ENCODE peak calls at places on chromosome 7, in six cellular contexts. H, D, O, C, I and E are unnamed samples.

GRCh38 chr7:7772385-7772784 is 54.0 kb upstream of the RPA3 start:
- DNase-seq in H (no peak), D (no peak), O (no peak), C (no peak), I (peak), E (peak)

GRCh38 chr7:157408258-157409101 is 71.7 kb downstream of the DNAJB6 start:
- DNase-seq in H (no peak), D (no peak), O (no peak), C (no peak), I (no peak), E (no peak)

GRCh38 chr7:39589323-39590111 is 23.3 kb downstream of the YAE1 start:
- DNase-seq in H (peak), D (peak), O (peak), C (peak), I (peak), E (peak)

GRCh38 chr7:28558236-28558635 is 145.9 kb downstream of the CREB5 start:
- DNase-seq in H (no peak), D (no peak), O (no peak), C (no peak), I (no peak), E (no peak)

GRCh38 chr7:152459724-152460251 is 24.0 kb upstream of the KMT2C start:
- DNase-seq in H (no peak), D (peak), O (peak), C (no peak), I (peak), E (peak)

GRCh38 chr7:107372298-107372697 is 97.6 kb upstream of the GPR22 start:
- DNase-seq in H (no peak), D (no peak), O (no peak), C (no peak), I (peak), E (peak)

GRCh38 chr7:44678468-44679179 is 70.0 kb upstream of the ZMIZ2 start:
- DNase-seq in H (no peak), D (no peak), O (peak), C (no peak), I (peak), E (peak)

GRCh38 chr7:16918288-16918895 is 36.6 kb upstream of the AGR3 start:
- DNase-seq in H (peak), D (peak), O (peak), C (no peak), I (peak), E (peak)

GRCh38 chr7:132028144-132028920 is 471.9 kb upstream of the PODXL start:
- DNase-seq in H (no peak), D (no peak), O (peak), C (no peak), I (no peak), E (no peak)

GRCh38 chr7:125516194-125516593 is 586.6 kb upstream of the POT1 start:
- DNase-seq in H (no peak), D (no peak), O (no peak), C (no peak), I (no peak), E (no peak)

GRCh38 chr7:44791278-44792219 is 4.9 kb upstream of the PPIA start:
- DNase-seq in H (no peak), D (no peak), O (no peak), C (no peak), I (peak), E (peak)

GRCh38 chr7:44486693-44487092 is 3.8 kb downstream of the NUDCD3 start:
- DNase-seq in H (no peak), D (peak), O (no peak), C (no peak), I (peak), E (peak)

GRCh38 chr7:103988468-103989199 is 824 bp downstream of the RELN start:
- DNase-seq in H (peak), D (peak), O (no peak), C (no peak), I (no peak), E (no peak)

GRCh38 chr7:150400779-150401423 is 21.8 kb downstream of the ZNF775 start:
- DNase-seq in H (no peak), D (peak), O (no peak), C (no peak), I (no peak), E (no peak)
- H2BK120ac ChIP-seq in H (no peak), D (no peak), O (peak), C (peak), I (no peak), E (no peak)

DNA sequence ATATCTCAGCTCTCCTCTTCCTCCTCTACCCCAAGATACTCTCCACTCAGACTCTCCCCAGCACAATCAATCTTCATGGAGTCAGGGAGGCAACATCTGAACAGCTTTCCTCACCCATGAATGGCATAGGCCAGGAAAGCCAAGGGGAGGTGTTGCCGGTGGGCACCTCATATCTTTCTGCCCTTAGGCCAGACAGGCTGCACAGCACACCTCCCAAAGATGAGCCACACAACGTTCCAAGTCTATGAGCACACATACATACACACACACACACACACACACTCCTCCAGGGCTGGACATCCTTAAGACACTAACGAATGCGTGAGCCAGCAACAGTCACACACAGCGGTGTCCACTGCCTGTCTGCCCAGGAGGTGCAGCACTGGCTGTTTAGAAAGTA is 17.7 kb downstream of the COBL start:
- DNase-seq in H (no peak), D (no peak), O (no peak), C (no peak), I (no peak), E (no peak)
- H3K4me3 ChIP-seq in H (no peak), D (no peak), O (no peak), C (no peak), I (no peak), E (no peak)

DNA sequence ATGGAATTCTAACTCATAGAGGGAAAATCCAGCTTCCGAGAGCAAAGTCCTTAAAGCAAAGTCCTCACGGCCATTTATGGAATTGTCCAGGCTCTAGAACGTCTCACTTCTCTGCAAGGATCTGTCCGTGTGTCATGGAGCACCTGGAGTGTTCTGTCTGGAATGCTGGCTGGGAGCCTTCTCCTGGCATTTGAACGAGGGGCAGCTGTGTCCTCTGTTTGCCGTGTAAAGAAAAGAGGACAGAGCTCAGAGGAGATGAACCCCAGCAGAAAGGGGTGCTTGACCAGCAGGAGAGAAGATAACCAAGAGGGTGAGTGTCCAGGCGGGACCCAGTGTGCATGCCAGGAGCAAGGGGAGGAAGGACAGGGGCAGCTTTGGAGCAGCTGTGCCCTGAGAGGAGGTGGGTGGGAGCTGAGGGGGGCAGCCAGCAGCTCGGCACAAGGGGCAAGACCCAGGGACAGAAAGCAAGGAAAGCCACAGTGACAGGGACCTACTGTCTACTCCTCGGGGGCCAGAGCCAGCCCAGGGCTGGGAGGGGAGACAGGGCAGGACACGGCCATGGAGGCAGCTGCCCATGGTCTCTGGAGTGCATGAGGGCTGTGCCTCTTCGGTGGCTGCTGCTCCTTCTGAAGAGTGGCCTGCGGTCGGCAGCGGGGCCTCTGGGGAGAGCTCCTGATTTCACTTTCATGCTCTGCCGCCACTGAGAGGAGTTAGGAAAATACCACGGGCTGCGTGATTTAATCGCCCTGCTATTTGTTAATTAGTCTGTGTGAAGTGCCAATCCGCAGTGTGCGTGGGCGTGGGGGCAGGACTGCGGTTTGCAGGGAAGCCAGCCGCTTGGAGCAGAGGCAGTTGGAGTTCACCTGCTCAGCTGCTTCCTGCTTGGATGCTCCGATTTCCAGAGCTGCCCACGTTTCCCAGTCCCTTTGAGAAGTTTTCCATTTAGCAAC is 149.3 kb upstream of the SHH start:
- DNase-seq in H (no peak), D (peak), O (peak), C (no peak), I (no peak), E (no peak)
- H2BK120ac ChIP-seq in H (no peak), D (no peak), O (no peak), C (no peak), I (no peak), E (no peak)

DNA sequence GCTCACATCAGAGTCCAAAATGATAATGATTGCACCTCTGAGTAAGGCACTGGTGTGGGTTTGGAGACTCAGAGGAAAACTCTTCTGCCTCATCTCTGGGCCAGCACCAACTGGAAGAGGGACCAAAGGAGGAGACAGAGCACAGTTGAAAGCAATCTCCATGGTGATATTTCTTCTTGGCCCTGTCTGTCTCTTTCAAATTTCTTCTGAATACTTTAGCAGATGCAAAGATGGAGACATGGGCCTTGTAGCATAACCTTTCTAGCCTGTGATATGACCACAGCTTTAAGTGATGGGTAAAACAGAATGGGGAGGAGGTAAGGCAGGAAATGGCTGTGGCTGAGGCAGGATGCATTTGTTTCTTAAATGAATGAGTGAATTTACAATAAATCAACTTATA is 12.2 kb upstream of the GIMAP7 start:
- DNase-seq in H (no peak), D (no peak), O (no peak), C (no peak), I (no peak), E (no peak)
- H3K4me3 ChIP-seq in H (no peak), D (no peak), O (no peak), C (no peak), I (no peak), E (no peak)

DNA sequence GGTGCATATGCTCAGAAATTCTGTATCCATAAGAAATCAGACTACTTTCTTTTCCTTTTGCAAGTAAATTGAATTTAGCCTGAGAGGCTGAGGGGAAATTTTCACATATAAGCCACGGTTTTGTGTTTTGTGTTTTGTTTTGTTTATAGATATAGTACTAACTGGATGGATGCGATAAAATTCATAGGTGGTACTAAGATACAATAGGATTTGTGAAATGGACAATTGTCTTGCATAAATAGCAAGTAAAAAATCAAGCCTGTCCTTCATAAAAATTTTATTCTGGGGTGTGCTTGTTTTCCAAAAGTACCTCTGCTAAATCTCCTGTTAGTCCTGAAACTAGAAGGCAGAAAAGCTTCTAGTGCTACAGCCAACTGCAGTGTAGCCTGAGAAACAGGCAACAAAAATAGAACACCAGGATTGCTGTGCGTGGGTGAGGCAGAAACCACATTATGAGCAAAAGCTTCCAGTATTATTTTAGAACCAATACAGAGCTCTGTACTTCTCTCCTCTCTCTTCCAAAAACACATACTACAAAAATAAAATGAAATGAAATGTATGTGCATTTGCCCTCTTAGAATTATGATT is 634 bp upstream of the HDAC9 start:
- DNase-seq in H (no peak), D (no peak), O (no peak), C (no peak), I (peak), E (peak)
- H2BK120ac ChIP-seq in H (no peak), D (peak), O (no peak), C (peak), I (no peak), E (peak)

GRCh38 chr7:65980478-65981250 is 1.3 kb downstream of the GUSB start:
- DNase-seq in H (no peak), D (peak), O (peak), C (no peak), I (peak), E (no peak)
- H3K4me3 ChIP-seq in H (peak), D (no peak), O (no peak), C (peak), I (no peak), E (peak)

GRCh38 chr7:6273917-6274630 is 1.6 kb upstream of the CYTH3 start:
- DNase-seq in H (no peak), D (no peak), O (no peak), C (no peak), I (no peak), E (no peak)

GRCh38 chr7:6271694-6272371 is 591 bp downstream of the CYTH3 start:
- DNase-seq in H (no peak), D (no peak), O (no peak), C (no peak), I (no peak), E (no peak)

GRCh38 chr7:6271091-6271658 is 1.2 kb downstream of the CYTH3 start:
- DNase-seq in H (no peak), D (no peak), O (no peak), C (no peak), I (peak), E (peak)

GRCh38 chr7:6273380-6273837 is 985 bp upstream of the CYTH3 start:
- DNase-seq in H (no peak), D (no peak), O (no peak), C (no peak), I (no peak), E (no peak)

GRCh38 chr7:6272481-6273323 is at the start of gene CYTH3:
- DNase-seq in H (peak), D (peak), O (peak), C (peak), I (peak), E (peak)
- H2BK120ac ChIP-seq in H (no peak), D (no peak), O (peak), C (no peak), I (peak), E (peak)